ENCODE peak calls at places on chromosomes 5 and 9, in six cellular contexts. M is cardiac septum; S is activated T-helper 2 cell treated with anti-CD3 and anti-CD28 coated beads, Interferon-gamma antibody, Interleukin-2, Interleukin-4, amounts not matched to agents 10 μg/mL and 5 μg/mL and 100 μg/mL, durations not matched to agents 14 hours and 24 hours and 36 hours; P is fibroblast of pulmonary artery; R is GM19239; T is GM12865. C is an unnamed sample.

GRCh38 chr9:121734465-121734864 is 83.0 kb downstream of the DAB2IP start:
- DNase-seq in M (no peak), S (no peak), P (no peak), R (no peak), T (no peak), C (no peak)

GRCh38 chr5:118854819-118855218 is 133.5 kb downstream of the DTWD2 start:
- DNase-seq in M (no peak), S (no peak), P (no peak), R (no peak), T (no peak), C (no peak)

GRCh38 chr5:140106101-140106500 is 7.8 kb upstream of the PURA start:
- DNase-seq in M (no peak), S (no peak), P (no peak), R (no peak), T (no peak), C (no peak)

GRCh38 chr5:151678146-151678545 is 8.6 kb downstream of the SPARC start:
- DNase-seq in M (peak; percentile 78), S (no peak), P (no peak), R (no peak), T (no peak), C (no peak)

GRCh38 chr5:58281189-58281588 is 178.7 kb downstream of the PLK2 start:
- DNase-seq in M (no peak), S (no peak), P (no peak), R (no peak), T (no peak), C (no peak)

GRCh38 chr5:135116146-135116545 is 82.1 kb upstream of the PITX1 start:
- DNase-seq in M (no peak), S (no peak), P (no peak), R (no peak), T (no peak), C (no peak)

GRCh38 chr5:140468188-140468587 is 66.6 kb downstream of the ANKHD1 start:
- DNase-seq in M (no peak), S (no peak), P (peak; percentile 29), R (no peak), T (no peak), C (no peak)

GRCh38 chr5:68924490-68925145 is 169.2 kb upstream of the SLC30A5 start:
- DNase-seq in M (no peak), S (no peak), P (peak; percentile 80), R (no peak), T (no peak), C (no peak)

GRCh38 chr5:172417983-172418630 is 36.2 kb downstream of the SH3PXD2B start:
- DNase-seq in M (peak; percentile 88), S (no peak), P (peak; percentile 100), R (no peak), T (no peak), C (peak; percentile 38)

C was measured in A549.